ENCODE peak calls at places on chromosomes 13 and 19, in six cellular contexts. One of them, this sample, is unnamed.

GRCh38 chr19:2268861-2269243 is 12.6 kb upstream of the JSRP1 start:
- DNase-seq in IMR-90: no peak
- DNase-seq in neuronal stem cell: no peak
- DNase-seq in mesenchymal stem cell: no peak
- DNase-seq in mesendoderm: no peak
- DNase-seq in H9: no peak
- DNase-seq in this sample: no peak

GRCh38 chr19:10352764-10353671 is 13.6 kb upstream of the ICAM3 start:
- DNase-seq in mesendoderm: peak; percentile 94
- DNase-seq in IMR-90: no peak
- DNase-seq in mesenchymal stem cell: peak; percentile 35
- DNase-seq in H9: peak; percentile 98
- DNase-seq in neuronal stem cell: peak; percentile 85
- DNase-seq in this sample: peak; percentile 90

GRCh38 chr13:37303610-37304009 is 198.1 kb upstream of the CSNK1A1L start:
- DNase-seq in mesenchymal stem cell: peak; percentile 9
- DNase-seq in neuronal stem cell: no peak
- DNase-seq in H9: no peak
- DNase-seq in IMR-90: peak; percentile 4
- DNase-seq in mesendoderm: peak; percentile 14
- DNase-seq in this sample: no peak

GRCh38 chr19:18972851-18973250 is 31.8 kb upstream of the HOMER3 start:
- DNase-seq in neuronal stem cell: no peak
- DNase-seq in IMR-90: no peak
- DNase-seq in H9: no peak
- DNase-seq in mesenchymal stem cell: no peak
- DNase-seq in mesendoderm: no peak
- DNase-seq in this sample: no peak

GRCh38 chr19:19217110-19217509 is 5.4 kb downstream of the NCAN start:
- DNase-seq in H9: peak; percentile 49
- DNase-seq in IMR-90: peak; percentile 16
- DNase-seq in neuronal stem cell: no peak
- DNase-seq in mesenchymal stem cell: peak; percentile 71
- DNase-seq in mesendoderm: peak; percentile 81
- DNase-seq in this sample: no peak

GRCh38 chr13:28817204-28817603 is 2.9 kb upstream of the MTUS2 start:
- DNase-seq in mesendoderm: peak; percentile 75
- DNase-seq in IMR-90: no peak
- DNase-seq in H9: peak; percentile 47
- DNase-seq in mesenchymal stem cell: no peak
- DNase-seq in neuronal stem cell: no peak
- DNase-seq in this sample: no peak

GRCh38 chr19:7226749-7227148 is 67.5 kb downstream of the INSR start:
- DNase-seq in mesendoderm: no peak
- DNase-seq in neuronal stem cell: no peak
- DNase-seq in IMR-90: no peak
- DNase-seq in mesenchymal stem cell: no peak
- DNase-seq in H9: no peak
- DNase-seq in this sample: no peak

GRCh38 chr13:71285700-71286099 is 581.3 kb downstream of the DACH1 start:
- DNase-seq in IMR-90: no peak
- DNase-seq in mesenchymal stem cell: peak; percentile 9
- DNase-seq in neuronal stem cell: no peak
- DNase-seq in mesendoderm: peak; percentile 22
- DNase-seq in H9: no peak
- DNase-seq in this sample: no peak

GRCh38 chr19:49677232-49677881 is at the start of gene PRMT1:
- DNase-seq in H9: peak; percentile 69
- DNase-seq in neuronal stem cell: no peak
- DNase-seq in IMR-90: no peak
- DNase-seq in mesendoderm: peak; percentile 87
- DNase-seq in mesenchymal stem cell: no peak
- DNase-seq in this sample: peak; percentile 77

GRCh38 chr13:29771247-29771646 is 79.2 kb downstream of the UBL3 start:
- DNase-seq in IMR-90: peak; percentile 49
- DNase-seq in neuronal stem cell: peak; percentile 21
- DNase-seq in mesendoderm: peak; percentile 35
- DNase-seq in H9: no peak
- DNase-seq in mesenchymal stem cell: peak; percentile 52
- DNase-seq in this sample: no peak

GRCh38 chr19:2488942-2489731 is 13.2 kb downstream of the GADD45B start:
- DNase-seq in neuronal stem cell: no peak
- DNase-seq in mesendoderm: peak; percentile 45
- DNase-seq in H9: no peak
- DNase-seq in mesenchymal stem cell: peak; percentile 58
- DNase-seq in IMR-90: no peak
- DNase-seq in this sample: no peak

GRCh38 chr13:51158923-51159322 is 47.8 kb upstream of the C13orf42 start:
- DNase-seq in H9: no peak
- DNase-seq in mesendoderm: peak; percentile 61
- DNase-seq in mesenchymal stem cell: no peak
- DNase-seq in neuronal stem cell: no peak
- DNase-seq in IMR-90: no peak
- DNase-seq in this sample: peak; percentile 30

GRCh38 chr19:34430738-34431625 is 2.8 kb downstream of the UBA2 start:
- DNase-seq in neuronal stem cell: peak; percentile 20
- DNase-seq in IMR-90: peak; percentile 68
- DNase-seq in mesenchymal stem cell: peak; percentile 80
- DNase-seq in H9: no peak
- DNase-seq in mesendoderm: peak; percentile 75
- DNase-seq in this sample: no peak

GRCh38 chr13:51323824-51324511 is 15.5 kb upstream of the SERPINE3 start:
- DNase-seq in H9: no peak
- DNase-seq in neuronal stem cell: no peak
- DNase-seq in IMR-90: no peak
- DNase-seq in mesendoderm: no peak
- DNase-seq in mesenchymal stem cell: no peak
- DNase-seq in this sample: no peak

GRCh38 chr13:40665754-40666057 is 735 bp downstream of the FOXO1 start:
- DNase-seq in neuronal stem cell: no peak
- DNase-seq in mesendoderm: peak; percentile 60
- DNase-seq in H9: no peak
- DNase-seq in mesenchymal stem cell: no peak
- DNase-seq in IMR-90: no peak
- DNase-seq in this sample: no peak
- H3K18ac ChIP-seq in neuronal stem cell: peak overlapping the region; percentile 95
- H3K18ac ChIP-seq in mesendoderm: peak overlapping the region; percentile 63
- H3K18ac ChIP-seq in H9: no peak overlapping the region
- H3K18ac ChIP-seq in mesenchymal stem cell: peak overlapping the region; percentile 73
- H3K18ac ChIP-seq in IMR-90: no peak overlapping the region
- H3K18ac ChIP-seq in this sample: peak overlapping the region; percentile 98

GRCh38 chr19:38699647-38700349 is 44.5 kb downstream of the CAPN12 start:
- DNase-seq in mesenchymal stem cell: no peak
- DNase-seq in mesendoderm: no peak
- DNase-seq in neuronal stem cell: no peak
- DNase-seq in IMR-90: no peak
- DNase-seq in H9: no peak
- DNase-seq in this sample: no peak

GRCh38 chr19:38699027-38699346 is 45.3 kb downstream of the CAPN12 start:
- DNase-seq in mesendoderm: no peak
- DNase-seq in mesenchymal stem cell: no peak
- DNase-seq in neuronal stem cell: no peak
- DNase-seq in H9: no peak
- DNase-seq in IMR-90: no peak
- DNase-seq in this sample: no peak

GRCh38 chr19:38697641-38698071 is 46.6 kb downstream of the CAPN12 start:
- DNase-seq in neuronal stem cell: no peak
- DNase-seq in H9: no peak
- DNase-seq in mesenchymal stem cell: no peak
- DNase-seq in IMR-90: no peak
- DNase-seq in mesendoderm: no peak
- DNase-seq in this sample: no peak

GRCh38 chr19:38697197-38697596 is 47.1 kb downstream of the CAPN12 start:
- DNase-seq in neuronal stem cell: no peak
- DNase-seq in IMR-90: no peak
- DNase-seq in mesendoderm: no peak
- DNase-seq in H9: no peak
- DNase-seq in mesenchymal stem cell: no peak
- DNase-seq in this sample: no peak

GRCh38 chr19:38698225-38699026 is 45.8 kb downstream of the CAPN12 start:
- DNase-seq in mesendoderm: no peak
- DNase-seq in H9: no peak
- DNase-seq in neuronal stem cell: peak; percentile 78
- DNase-seq in IMR-90: no peak
- DNase-seq in mesenchymal stem cell: no peak
- DNase-seq in this sample: no peak
- H3K18ac ChIP-seq in mesendoderm: no peak overlapping the region
- H3K18ac ChIP-seq in H9: no peak overlapping the region
- H3K18ac ChIP-seq in neuronal stem cell: peak overlapping the region; percentile 95
- H3K18ac ChIP-seq in IMR-90: no peak overlapping the region
- H3K18ac ChIP-seq in mesenchymal stem cell: no peak overlapping the region
- H3K18ac ChIP-seq in this sample: peak overlapping the region; percentile 82

DNA sequence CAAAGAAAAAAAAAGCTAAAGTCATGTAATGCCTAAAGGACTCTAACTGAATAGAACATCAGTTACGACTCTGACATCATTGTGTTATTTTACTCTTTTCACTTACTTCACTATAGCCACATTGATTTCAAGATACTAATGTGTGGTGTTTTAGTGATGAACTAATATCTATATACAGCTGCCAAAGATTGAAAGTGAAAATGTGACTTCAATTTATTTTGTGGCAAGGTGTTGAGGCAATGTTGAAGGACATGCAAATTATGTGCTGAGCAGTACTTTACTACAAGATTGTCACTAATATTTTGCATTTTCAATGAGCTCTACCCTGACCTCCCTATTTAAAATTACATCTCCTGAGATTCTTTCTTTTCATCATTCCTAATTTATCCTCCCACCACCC is 1911.9 kb upstream of the PCDH20 start:
- DNase-seq in mesenchymal stem cell: no peak
- DNase-seq in IMR-90: no peak
- DNase-seq in mesendoderm: no peak
- DNase-seq in H9: no peak
- DNase-seq in neuronal stem cell: no peak
- DNase-seq in this sample: no peak
- H3K18ac ChIP-seq in mesenchymal stem cell: no peak overlapping the region
- H3K18ac ChIP-seq in IMR-90: no peak overlapping the region
- H3K18ac ChIP-seq in mesendoderm: no peak overlapping the region
- H3K18ac ChIP-seq in H9: no peak overlapping the region
- H3K18ac ChIP-seq in neuronal stem cell: no peak overlapping the region
- H3K18ac ChIP-seq in this sample: no peak overlapping the region

DNA sequence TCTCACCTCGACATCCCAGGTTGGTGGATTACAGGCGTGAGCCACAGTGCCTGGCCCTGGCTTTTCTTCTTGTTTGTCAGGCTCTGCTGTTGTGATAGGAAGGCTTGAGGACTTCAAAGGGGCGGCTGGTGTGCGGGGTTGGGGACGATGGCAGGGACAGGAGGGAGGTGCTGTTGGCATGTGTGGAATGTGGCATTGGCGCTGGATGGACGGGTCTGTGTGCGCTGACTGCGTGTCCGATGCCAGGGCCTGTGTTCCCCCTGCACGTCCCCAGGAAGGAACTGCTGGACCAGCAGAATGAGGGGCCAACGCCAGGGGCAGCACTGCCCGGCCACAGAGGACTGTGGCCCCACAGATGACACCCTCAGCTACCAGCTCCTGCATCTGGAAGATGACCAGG is 12.7 kb upstream of the PTBP1 start:
- DNase-seq in H9: no peak
- DNase-seq in neuronal stem cell: no peak
- DNase-seq in mesenchymal stem cell: no peak
- DNase-seq in mesendoderm: no peak
- DNase-seq in IMR-90: no peak
- DNase-seq in this sample: no peak
- H3K18ac ChIP-seq in H9: no peak overlapping the region
- H3K18ac ChIP-seq in neuronal stem cell: peak overlapping the region; percentile 54
- H3K18ac ChIP-seq in mesenchymal stem cell: peak overlapping the region; percentile 84
- H3K18ac ChIP-seq in mesendoderm: no peak overlapping the region
- H3K18ac ChIP-seq in IMR-90: no peak overlapping the region
- H3K18ac ChIP-seq in this sample: peak overlapping the region; percentile 38

GRCh38 chr19:45428385-45429231 is 4.9 kb upstream of the ERCC1 start:
- DNase-seq in neuronal stem cell: no peak
- DNase-seq in mesenchymal stem cell: peak; percentile 90
- DNase-seq in mesendoderm: peak; percentile 63
- DNase-seq in H9: peak; percentile 73
- DNase-seq in IMR-90: peak; percentile 59
- DNase-seq in this sample: no peak
- H3K18ac ChIP-seq in neuronal stem cell: peak overlapping the region; percentile 96
- H3K18ac ChIP-seq in mesenchymal stem cell: peak overlapping the region; percentile 93
- H3K18ac ChIP-seq in mesendoderm: peak overlapping the region; percentile 85
- H3K18ac ChIP-seq in H9: peak overlapping the region; percentile 87
- H3K18ac ChIP-seq in IMR-90: peak overlapping the region; percentile 79
- H3K18ac ChIP-seq in this sample: peak overlapping the region; percentile 4

DNA sequence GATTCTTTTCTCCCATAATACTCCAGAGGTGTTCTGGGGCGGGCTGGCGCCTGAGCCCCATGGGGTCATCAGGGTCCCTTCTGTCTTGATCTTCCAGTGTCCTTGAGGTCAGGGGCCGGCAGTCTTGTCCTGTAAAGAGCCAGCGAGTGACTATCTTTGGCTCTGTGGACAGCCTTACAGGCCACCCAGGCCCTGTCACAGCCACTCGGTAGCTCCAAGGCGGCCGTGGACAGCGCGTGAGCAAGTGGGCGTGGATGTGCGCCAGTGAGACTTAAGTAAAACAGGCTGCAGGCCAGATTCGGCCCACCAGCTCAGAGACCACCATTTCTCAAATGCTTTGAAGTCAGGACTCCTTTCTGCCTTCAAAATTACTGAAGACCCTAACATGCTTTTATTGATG is 3.7 kb downstream of the ZNF444 start:
- DNase-seq in neuronal stem cell: no peak
- DNase-seq in mesendoderm: no peak
- DNase-seq in IMR-90: no peak
- DNase-seq in H9: no peak
- DNase-seq in mesenchymal stem cell: no peak
- DNase-seq in this sample: no peak
- H3K18ac ChIP-seq in neuronal stem cell: no peak overlapping the region
- H3K18ac ChIP-seq in mesendoderm: no peak overlapping the region
- H3K18ac ChIP-seq in IMR-90: no peak overlapping the region
- H3K18ac ChIP-seq in H9: no peak overlapping the region
- H3K18ac ChIP-seq in mesenchymal stem cell: no peak overlapping the region
- H3K18ac ChIP-seq in this sample: no peak overlapping the region

GRCh38 chr19:44092108-44092507 is 2.1 kb upstream of the ZNF224 start:
- DNase-seq in mesendoderm: no peak
- DNase-seq in IMR-90: no peak
- DNase-seq in neuronal stem cell: no peak
- DNase-seq in H9: no peak
- DNase-seq in mesenchymal stem cell: no peak
- DNase-seq in this sample: no peak

DNA sequence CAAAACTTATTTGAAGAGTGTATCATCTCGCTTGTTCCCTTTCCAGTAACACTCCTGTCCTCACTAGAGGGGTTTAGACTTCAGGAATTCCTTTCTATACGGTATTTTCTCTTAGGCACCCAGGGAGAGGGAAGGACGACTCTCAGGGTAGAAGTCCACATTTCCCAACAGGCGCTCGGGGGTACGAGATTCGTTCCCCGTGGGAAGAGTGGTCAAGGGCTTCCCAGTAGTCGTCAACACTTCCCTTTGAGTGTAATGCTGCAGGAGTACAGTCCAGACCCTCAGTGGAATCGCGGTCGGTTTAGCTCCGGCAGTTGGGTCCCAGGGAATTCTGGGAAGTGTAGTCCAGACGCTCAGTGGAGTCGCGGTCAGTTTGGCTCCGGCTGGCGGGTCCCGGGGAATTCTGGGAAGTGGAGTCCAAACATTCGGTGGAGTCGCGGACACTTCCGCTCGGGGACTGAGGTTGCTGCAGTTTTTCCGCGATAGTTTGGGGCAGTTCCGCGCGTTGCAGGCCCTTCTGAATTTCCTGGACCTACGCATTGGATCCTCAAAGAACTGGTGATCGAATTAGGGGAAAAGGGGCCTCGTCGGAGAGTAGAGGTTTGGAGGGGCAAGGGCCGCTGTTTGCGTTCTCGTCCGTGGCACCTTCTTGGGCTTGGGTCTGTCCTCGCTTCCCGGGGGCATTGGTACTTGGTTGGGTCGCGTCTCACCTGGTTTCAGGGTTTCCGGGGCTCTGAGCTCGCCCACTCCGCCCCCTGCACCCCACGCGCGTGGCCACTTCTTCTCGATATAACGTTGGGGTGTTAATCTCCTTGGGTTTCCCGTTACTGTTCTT is at the start of gene ZNF224:
- DNase-seq in neuronal stem cell: peak; percentile 85
- DNase-seq in mesendoderm: peak; percentile 96
- DNase-seq in H9: peak; percentile 94
- DNase-seq in mesenchymal stem cell: peak; percentile 94
- DNase-seq in IMR-90: peak; percentile 90
- DNase-seq in this sample: peak; percentile 81
- H3K18ac ChIP-seq in neuronal stem cell: peak within 1 kb of the TSS; percentile 76
- H3K18ac ChIP-seq in mesendoderm: no peak within 1 kb of the TSS
- H3K18ac ChIP-seq in H9: no peak within 1 kb of the TSS
- H3K18ac ChIP-seq in mesenchymal stem cell: peak within 1 kb of the TSS; percentile 37
- H3K18ac ChIP-seq in IMR-90: peak within 1 kb of the TSS; percentile 45
- H3K18ac ChIP-seq in this sample: peak within 1 kb of the TSS; percentile 49